ENCODE peak calls at places on chromosome 6, in four cellular contexts. O is GM10248, D is NCI-H82, Y is HS-27A. F is an unnamed sample.
A peak's percentile ranks its signal among the peaks of the same experiment; 100 is the strongest.

GRCh38 chr6:112176175-112176574 is 78.2 kb downstream of the LAMA4 start:
- DNase-seq in O (no peak), D (no peak), Y (no peak), F (no peak)

GRCh38 chr6:163525926-163526325 is 111.4 kb downstream of the QKI start:
- DNase-seq in O (no peak), D (no peak), Y (no peak), F (no peak)

GRCh38 chr6:161613711-161614110 is 339.9 kb upstream of the AGPAT4 start:
- DNase-seq in O (no peak), D (no peak), Y (no peak), F (no peak)

GRCh38 chr6:7479801-7480266 is 61.6 kb upstream of the DSP start:
- DNase-seq in O (no peak), D (no peak), Y (no peak), F (no peak)

GRCh38 chr6:142845624-142846458 is 99.1 kb downstream of the HIVEP2 start:
- DNase-seq in O (no peak), D (peak; percentile 57), Y (peak; percentile 73), F (no peak)

GRCh38 chr6:108762394-108762793 is 85.8 kb upstream of the ARMC2 start:
- DNase-seq in O (no peak), D (no peak), Y (no peak), F (no peak)

GRCh38 chr6:132011582-132011981 is 60.4 kb upstream of the CCN2 start:
- DNase-seq in O (no peak), D (peak; percentile 70), Y (no peak), F (no peak)

GRCh38 chr6:131400054-131400781 is 172.8 kb upstream of the ARG1 start:
- DNase-seq in O (no peak), D (no peak), Y (peak; percentile 90), F (no peak)

GRCh38 chr6:119133400-119133799 is 54.9 kb upstream of the FAM184A start:
- DNase-seq in O (no peak), D (peak; percentile 21), Y (no peak), F (no peak)

GRCh38 chr6:146673069-146673468 is 74.3 kb downstream of the ADGB start:
- DNase-seq in O (no peak), D (no peak), Y (no peak), F (no peak)

GRCh38 chr6:63154535-63154934 is 56.7 kb upstream of the FKBP1C start:
- DNase-seq in O (no peak), D (no peak), Y (no peak), F (no peak)

GRCh38 chr6:14660767-14661166 is 543.2 kb downstream of the CD83 start:
- DNase-seq in O (no peak), D (no peak), Y (no peak), F (no peak)

GRCh38 chr6:98833101-98834059 is 994 bp upstream of the POU3F2 start:
- DNase-seq in O (peak; percentile 43), D (peak; percentile 69), Y (no peak), F (no peak)

GRCh38 chr6:134324766-134325165 is 6.9 kb upstream of the SGK1 start:
- DNase-seq in O (no peak), D (no peak), Y (no peak), F (no peak)

GRCh38 chr6:132218063-132218696 is 183.1 kb downstream of the MOXD1 start:
- DNase-seq in O (peak; percentile 9), D (peak; percentile 17), Y (no peak), F (no peak)

GRCh38 chr6:73802366-73802765 is 106.4 kb downstream of the CD109 start:
- DNase-seq in O (no peak), D (no peak), Y (no peak), F (no peak)

GRCh38 chr6:139764498-139764986 is 390.1 kb upstream of the CITED2 start:
- DNase-seq in O (peak; percentile 23), D (no peak), Y (peak; percentile 98), F (no peak)

GRCh38 chr6:122947355-122947754 is 48.7 kb upstream of the CLVS2 start:
- DNase-seq in O (peak; percentile 10), D (peak; percentile 65), Y (no peak), F (peak; percentile 6)

GRCh38 chr6:144922120-144922722 is 637.1 kb downstream of the UTRN start:
- DNase-seq in O (no peak), D (peak; percentile 79), Y (no peak), F (no peak)

F was measured in GM12891.